ENCODE peak calls at places on chromosomes 1 and 21, in eight cellular contexts. D is mesenchymal stem cell; W is activated B cell treated with CpG ODN at 0.5 μM for 24 hours; N is spleen; C is cerebellum; E is Calu3; I is activated naive CD4-positive, alpha-beta T cell; L is mucosa of descending colon. Z is an unnamed sample.

GRCh38 chr1:38213720-38214367 is 167.3 kb upstream of the POU3F1 start:
- DNase-seq in L (no peak), C (peak), N (peak), W (no peak), I (no peak), D (no peak), E (no peak), Z (no peak)

GRCh38 chr1:183634429-183635065 is 1.0 kb downstream of the ARPC5 start:
- DNase-seq in D (no peak), N (no peak), L (no peak), I (no peak), E (no peak), C (no peak), W (no peak), Z (no peak)

GRCh38 chr1:159949123-159949522 is 3.7 kb upstream of the IGSF9 start:
- DNase-seq in I (no peak), D (no peak), N (peak), L (peak), E (no peak), C (no peak), W (no peak), Z (no peak)

GRCh38 chr1:156705918-156706646 is 699 bp upstream of the CRABP2 start:
- DNase-seq in I (peak), L (peak), D (peak), W (peak), E (peak), C (peak), N (peak), Z (peak)

GRCh38 chr1:152906023-152906565 is 2.3 kb upstream of the IVL start:
- DNase-seq in C (no peak), L (no peak), E (peak), I (no peak), W (no peak), N (no peak), D (no peak), Z (no peak)

GRCh38 chr1:172883387-172883791 is 167.4 kb downstream of the TNFSF18 start:
- DNase-seq in N (no peak), L (no peak), I (no peak), D (no peak), C (no peak), W (no peak), E (no peak), Z (no peak)

GRCh38 chr1:58290685-58291372 is 255.7 kb downstream of the OMA1 start:
- DNase-seq in E (peak), W (no peak), D (peak), L (peak), C (no peak), I (no peak), N (no peak), Z (no peak)

GRCh38 chr1:66402194-66402593 is 131.8 kb upstream of the SGIP1 start:
- DNase-seq in L (peak), W (peak), E (no peak), C (no peak), D (peak), N (peak), I (no peak), Z (peak)

GRCh38 chr1:6899621-6900020 is 114.4 kb downstream of the CAMTA1 start:
- DNase-seq in N (no peak), L (peak), I (no peak), W (no peak), E (no peak), C (no peak), D (no peak), Z (no peak)

GRCh38 chr1:13757693-13758092 is 57.7 kb downstream of the PRDM2 start:
- DNase-seq in C (no peak), D (no peak), L (no peak), W (no peak), E (no peak), I (no peak), N (no peak), Z (no peak)

GRCh38 chr1:221851341-221851740 is 109.5 kb upstream of the DUSP10 start:
- DNase-seq in C (no peak), D (no peak), L (no peak), E (no peak), I (no peak), W (no peak), N (no peak), Z (no peak)

GRCh38 chr1:43540653-43541071 is 10.0 kb downstream of the PTPRF start:
- DNase-seq in D (no peak), C (no peak), E (no peak), L (no peak), I (no peak), W (no peak), N (peak), Z (peak)

GRCh38 chr21:46650476-46651098 is 15.1 kb downstream of the PRMT2 start:
- DNase-seq in W (no peak), L (no peak), N (no peak), D (no peak), C (no peak), E (no peak), I (no peak), Z (no peak)

GRCh38 chr1:110203021-110203661 is 7.0 kb upstream of the KCNC4 start:
- DNase-seq in C (peak), W (no peak), L (peak), E (peak), I (peak), N (no peak), D (peak), Z (no peak)

GRCh38 chr1:84298688-84299535 is 2.6 kb upstream of the SAMD13 start:
- DNase-seq in L (peak), D (peak), I (peak), N (peak), C (peak), E (peak), W (no peak), Z (no peak)

GRCh38 chr1:56284933-56285332 is 294.4 kb downstream of the PLPP3 start:
- DNase-seq in W (no peak), C (no peak), E (peak), I (no peak), L (no peak), N (no peak), D (no peak), Z (no peak)

GRCh38 chr1:230702934-230703678 is 10.8 kb downstream of the AGT start:
- DNase-seq in N (no peak), D (no peak), L (no peak), W (no peak), C (no peak), I (no peak), E (peak), Z (no peak)

GRCh38 chr1:94050263-94050662 is 70.7 kb downstream of the ABCA4 start:
- DNase-seq in L (no peak), E (no peak), C (no peak), I (no peak), W (no peak), N (no peak), D (no peak), Z (no peak)

GRCh38 chr1:15856888-15857287 is 9.4 kb downstream of the SPEN start:
- DNase-seq in L (no peak), D (no peak), N (peak), W (no peak), C (no peak), I (no peak), E (no peak), Z (no peak)

GRCh38 chr1:203278087-203278884 is 27.0 kb upstream of the BTG2 start:
- DNase-seq in C (peak), E (no peak), W (no peak), L (peak), N (peak), I (no peak), D (peak), Z (peak)

GRCh38 chr1:90143522-90144050 is 148.7 kb downstream of the ZNF326 start:
- DNase-seq in D (no peak), N (no peak), W (no peak), I (no peak), E (no peak), C (no peak), L (no peak), Z (no peak)

GRCh38 chr1:200342511-200343400 is 67.1 kb downstream of the ZNF281 start:
- DNase-seq in N (no peak), E (peak), L (no peak), D (peak), C (no peak), W (no peak), I (no peak), Z (no peak)

GRCh38 chr1:2242814-2243725 is 15.0 kb downstream of the SKI start:
- DNase-seq in I (no peak), C (no peak), E (no peak), W (no peak), D (no peak), N (no peak), L (no peak), Z (no peak)

GRCh38 chr1:117030271-117030877 is 28.8 kb downstream of the CD101 start:
- DNase-seq in I (no peak), C (no peak), N (no peak), W (no peak), L (no peak), E (no peak), D (no peak), Z (no peak)

GRCh38 chr1:61247881-61248752 is 165.8 kb downstream of the NFIA start:
- DNase-seq in W (no peak), I (no peak), N (no peak), D (no peak), L (no peak), C (no peak), E (no peak), Z (no peak)

GRCh38 chr1:9652379-9653194 is 1.1 kb downstream of the PIK3CD start:
- DNase-seq in W (peak), L (peak), N (peak), I (peak), C (no peak), D (no peak), E (no peak), Z (no peak)